ENCODE peak calls at places on chromosome 22, in eight cellular contexts. One of them, this sample, is unnamed.

GRCh38 chr22:21457023-21457787 is 10.0 kb upstream of the TMEM191C start:
- DNase-seq in HT-29: peak
- DNase-seq in activated CD8-positive, alpha-beta memory T cell treated with anti-CD3 and anti-CD28 coated beads for 1 hour: no peak
- DNase-seq in NCI-H1092: no peak
- DNase-seq in skeletal muscle cell: no peak
- DNase-seq in GM20000: no peak
- DNase-seq in activated T-helper 1 cell treated with anti-CD3 and anti-CD28 coated beads, Interleukin-12 subunit alpha, Interleukin-12 subunit beta, Interleukin-2, Interleukin-4 antibody, amounts not matched to agents 30 ng/mL and 10 ng/mL and 1 ng/mL, durations not matched to agents 14 hours and 24 hours and 36 hours: no peak
- DNase-seq in GM19239: no peak
- DNase-seq in this sample: no peak

GRCh38 chr22:32751065-32751739 is 50.3 kb upstream of the TIMP3 start:
- DNase-seq in HT-29: no peak
- DNase-seq in activated CD8-positive, alpha-beta memory T cell treated with anti-CD3 and anti-CD28 coated beads for 1 hour: no peak
- DNase-seq in NCI-H1092: no peak
- DNase-seq in skeletal muscle cell: no peak
- DNase-seq in GM20000: no peak
- DNase-seq in activated T-helper 1 cell treated with anti-CD3 and anti-CD28 coated beads, Interleukin-12 subunit alpha, Interleukin-12 subunit beta, Interleukin-2, Interleukin-4 antibody, amounts not matched to agents 30 ng/mL and 10 ng/mL and 1 ng/mL, durations not matched to agents 14 hours and 24 hours and 36 hours: no peak
- DNase-seq in GM19239: no peak
- DNase-seq in this sample: no peak

GRCh38 chr22:28075260-28075981 is 156.4 kb upstream of the PITPNB start:
- DNase-seq in HT-29: peak
- DNase-seq in activated CD8-positive, alpha-beta memory T cell treated with anti-CD3 and anti-CD28 coated beads for 1 hour: no peak
- DNase-seq in NCI-H1092: no peak
- DNase-seq in skeletal muscle cell: peak
- DNase-seq in GM20000: no peak
- DNase-seq in activated T-helper 1 cell treated with anti-CD3 and anti-CD28 coated beads, Interleukin-12 subunit alpha, Interleukin-12 subunit beta, Interleukin-2, Interleukin-4 antibody, amounts not matched to agents 30 ng/mL and 10 ng/mL and 1 ng/mL, durations not matched to agents 14 hours and 24 hours and 36 hours: no peak
- DNase-seq in GM19239: no peak
- DNase-seq in this sample: no peak

GRCh38 chr22:37794376-37794775 is 13.4 kb upstream of the GCAT start:
- DNase-seq in HT-29: no peak
- DNase-seq in activated CD8-positive, alpha-beta memory T cell treated with anti-CD3 and anti-CD28 coated beads for 1 hour: no peak
- DNase-seq in NCI-H1092: no peak
- DNase-seq in skeletal muscle cell: no peak
- DNase-seq in GM20000: no peak
- DNase-seq in activated T-helper 1 cell treated with anti-CD3 and anti-CD28 coated beads, Interleukin-12 subunit alpha, Interleukin-12 subunit beta, Interleukin-2, Interleukin-4 antibody, amounts not matched to agents 30 ng/mL and 10 ng/mL and 1 ng/mL, durations not matched to agents 14 hours and 24 hours and 36 hours: no peak
- DNase-seq in GM19239: no peak
- DNase-seq in this sample: no peak

GRCh38 chr22:42945736-42946135 is 69.2 kb downstream of the PACSIN2 start:
- DNase-seq in HT-29: no peak
- DNase-seq in activated CD8-positive, alpha-beta memory T cell treated with anti-CD3 and anti-CD28 coated beads for 1 hour: no peak
- DNase-seq in NCI-H1092: no peak
- DNase-seq in skeletal muscle cell: no peak
- DNase-seq in GM20000: no peak
- DNase-seq in activated T-helper 1 cell treated with anti-CD3 and anti-CD28 coated beads, Interleukin-12 subunit alpha, Interleukin-12 subunit beta, Interleukin-2, Interleukin-4 antibody, amounts not matched to agents 30 ng/mL and 10 ng/mL and 1 ng/mL, durations not matched to agents 14 hours and 24 hours and 36 hours: no peak
- DNase-seq in GM19239: no peak
- DNase-seq in this sample: no peak

GRCh38 chr22:30921108-30921507 is 47.5 kb downstream of the MORC2 start:
- DNase-seq in HT-29: no peak
- DNase-seq in activated CD8-positive, alpha-beta memory T cell treated with anti-CD3 and anti-CD28 coated beads for 1 hour: no peak
- DNase-seq in NCI-H1092: no peak
- DNase-seq in skeletal muscle cell: no peak
- DNase-seq in GM20000: no peak
- DNase-seq in activated T-helper 1 cell treated with anti-CD3 and anti-CD28 coated beads, Interleukin-12 subunit alpha, Interleukin-12 subunit beta, Interleukin-2, Interleukin-4 antibody, amounts not matched to agents 30 ng/mL and 10 ng/mL and 1 ng/mL, durations not matched to agents 14 hours and 24 hours and 36 hours: no peak
- DNase-seq in GM19239: no peak
- DNase-seq in this sample: no peak

GRCh38 chr22:19353363-19354131 is 62.0 kb upstream of the CLTCL1 start:
- DNase-seq in HT-29: no peak
- DNase-seq in activated CD8-positive, alpha-beta memory T cell treated with anti-CD3 and anti-CD28 coated beads for 1 hour: no peak
- DNase-seq in NCI-H1092: no peak
- DNase-seq in skeletal muscle cell: no peak
- DNase-seq in GM20000: no peak
- DNase-seq in activated T-helper 1 cell treated with anti-CD3 and anti-CD28 coated beads, Interleukin-12 subunit alpha, Interleukin-12 subunit beta, Interleukin-2, Interleukin-4 antibody, amounts not matched to agents 30 ng/mL and 10 ng/mL and 1 ng/mL, durations not matched to agents 14 hours and 24 hours and 36 hours: no peak
- DNase-seq in GM19239: no peak
- DNase-seq in this sample: no peak

GRCh38 chr22:38748487-38749136 is 7.2 kb downstream of the SUN2 start:
- DNase-seq in HT-29: no peak
- DNase-seq in activated CD8-positive, alpha-beta memory T cell treated with anti-CD3 and anti-CD28 coated beads for 1 hour: no peak
- DNase-seq in NCI-H1092: no peak
- DNase-seq in skeletal muscle cell: no peak
- DNase-seq in GM20000: no peak
- DNase-seq in activated T-helper 1 cell treated with anti-CD3 and anti-CD28 coated beads, Interleukin-12 subunit alpha, Interleukin-12 subunit beta, Interleukin-2, Interleukin-4 antibody, amounts not matched to agents 30 ng/mL and 10 ng/mL and 1 ng/mL, durations not matched to agents 14 hours and 24 hours and 36 hours: no peak
- DNase-seq in GM19239: no peak
- DNase-seq in this sample: no peak

GRCh38 chr22:25623310-25623734 is 58.8 kb downstream of the GRK3 start:
- DNase-seq in HT-29: no peak
- DNase-seq in activated CD8-positive, alpha-beta memory T cell treated with anti-CD3 and anti-CD28 coated beads for 1 hour: no peak
- DNase-seq in NCI-H1092: no peak
- DNase-seq in skeletal muscle cell: no peak
- DNase-seq in GM20000: peak
- DNase-seq in activated T-helper 1 cell treated with anti-CD3 and anti-CD28 coated beads, Interleukin-12 subunit alpha, Interleukin-12 subunit beta, Interleukin-2, Interleukin-4 antibody, amounts not matched to agents 30 ng/mL and 10 ng/mL and 1 ng/mL, durations not matched to agents 14 hours and 24 hours and 36 hours: no peak
- DNase-seq in GM19239: no peak
- DNase-seq in this sample: no peak

GRCh38 chr22:23219787-23220484 is 39.6 kb downstream of the BCR start:
- DNase-seq in HT-29: peak
- DNase-seq in activated CD8-positive, alpha-beta memory T cell treated with anti-CD3 and anti-CD28 coated beads for 1 hour: no peak
- DNase-seq in NCI-H1092: no peak
- DNase-seq in skeletal muscle cell: no peak
- DNase-seq in GM20000: peak
- DNase-seq in activated T-helper 1 cell treated with anti-CD3 and anti-CD28 coated beads, Interleukin-12 subunit alpha, Interleukin-12 subunit beta, Interleukin-2, Interleukin-4 antibody, amounts not matched to agents 30 ng/mL and 10 ng/mL and 1 ng/mL, durations not matched to agents 14 hours and 24 hours and 36 hours: peak
- DNase-seq in GM19239: peak
- DNase-seq in this sample: no peak

GRCh38 chr22:21015051-21016006 is at the start of gene P2RX6:
- DNase-seq in HT-29: no peak
- DNase-seq in activated CD8-positive, alpha-beta memory T cell treated with anti-CD3 and anti-CD28 coated beads for 1 hour: no peak
- DNase-seq in NCI-H1092: no peak
- DNase-seq in skeletal muscle cell: no peak
- DNase-seq in GM20000: no peak
- DNase-seq in activated T-helper 1 cell treated with anti-CD3 and anti-CD28 coated beads, Interleukin-12 subunit alpha, Interleukin-12 subunit beta, Interleukin-2, Interleukin-4 antibody, amounts not matched to agents 30 ng/mL and 10 ng/mL and 1 ng/mL, durations not matched to agents 14 hours and 24 hours and 36 hours: no peak
- DNase-seq in GM19239: no peak
- DNase-seq in this sample: no peak

GRCh38 chr22:36493690-36494110 is 12.3 kb upstream of the TXN2 start:
- DNase-seq in HT-29: no peak
- DNase-seq in activated CD8-positive, alpha-beta memory T cell treated with anti-CD3 and anti-CD28 coated beads for 1 hour: no peak
- DNase-seq in NCI-H1092: no peak
- DNase-seq in skeletal muscle cell: no peak
- DNase-seq in GM20000: peak
- DNase-seq in activated T-helper 1 cell treated with anti-CD3 and anti-CD28 coated beads, Interleukin-12 subunit alpha, Interleukin-12 subunit beta, Interleukin-2, Interleukin-4 antibody, amounts not matched to agents 30 ng/mL and 10 ng/mL and 1 ng/mL, durations not matched to agents 14 hours and 24 hours and 36 hours: no peak
- DNase-seq in GM19239: peak
- DNase-seq in this sample: no peak

GRCh38 chr22:37464181-37464580 is 22.0 kb downstream of the MFNG start:
- DNase-seq in HT-29: no peak
- DNase-seq in activated CD8-positive, alpha-beta memory T cell treated with anti-CD3 and anti-CD28 coated beads for 1 hour: no peak
- DNase-seq in NCI-H1092: no peak
- DNase-seq in skeletal muscle cell: no peak
- DNase-seq in GM20000: peak
- DNase-seq in activated T-helper 1 cell treated with anti-CD3 and anti-CD28 coated beads, Interleukin-12 subunit alpha, Interleukin-12 subunit beta, Interleukin-2, Interleukin-4 antibody, amounts not matched to agents 30 ng/mL and 10 ng/mL and 1 ng/mL, durations not matched to agents 14 hours and 24 hours and 36 hours: no peak
- DNase-seq in GM19239: peak
- DNase-seq in this sample: no peak

GRCh38 chr22:45703758-45704157 is 32.1 kb downstream of the ATXN10 start:
- DNase-seq in HT-29: no peak
- DNase-seq in activated CD8-positive, alpha-beta memory T cell treated with anti-CD3 and anti-CD28 coated beads for 1 hour: no peak
- DNase-seq in NCI-H1092: no peak
- DNase-seq in skeletal muscle cell: no peak
- DNase-seq in GM20000: no peak
- DNase-seq in activated T-helper 1 cell treated with anti-CD3 and anti-CD28 coated beads, Interleukin-12 subunit alpha, Interleukin-12 subunit beta, Interleukin-2, Interleukin-4 antibody, amounts not matched to agents 30 ng/mL and 10 ng/mL and 1 ng/mL, durations not matched to agents 14 hours and 24 hours and 36 hours: no peak
- DNase-seq in GM19239: no peak
- DNase-seq in this sample: no peak

GRCh38 chr22:28450109-28450508 is 229.5 kb downstream of the TTC28 start:
- DNase-seq in HT-29: no peak
- DNase-seq in activated CD8-positive, alpha-beta memory T cell treated with anti-CD3 and anti-CD28 coated beads for 1 hour: no peak
- DNase-seq in NCI-H1092: no peak
- DNase-seq in skeletal muscle cell: no peak
- DNase-seq in GM20000: no peak
- DNase-seq in activated T-helper 1 cell treated with anti-CD3 and anti-CD28 coated beads, Interleukin-12 subunit alpha, Interleukin-12 subunit beta, Interleukin-2, Interleukin-4 antibody, amounts not matched to agents 30 ng/mL and 10 ng/mL and 1 ng/mL, durations not matched to agents 14 hours and 24 hours and 36 hours: no peak
- DNase-seq in GM19239: no peak
- DNase-seq in this sample: no peak

GRCh38 chr22:37269930-37270678 is 12.2 kb upstream of the CYTH4 start:
- DNase-seq in HT-29: no peak
- DNase-seq in activated CD8-positive, alpha-beta memory T cell treated with anti-CD3 and anti-CD28 coated beads for 1 hour: no peak
- DNase-seq in NCI-H1092: no peak
- DNase-seq in skeletal muscle cell: no peak
- DNase-seq in GM20000: no peak
- DNase-seq in activated T-helper 1 cell treated with anti-CD3 and anti-CD28 coated beads, Interleukin-12 subunit alpha, Interleukin-12 subunit beta, Interleukin-2, Interleukin-4 antibody, amounts not matched to agents 30 ng/mL and 10 ng/mL and 1 ng/mL, durations not matched to agents 14 hours and 24 hours and 36 hours: no peak
- DNase-seq in GM19239: no peak
- DNase-seq in this sample: no peak

GRCh38 chr22:40463017-40463631 is 92.7 kb downstream of the SGSM3 start:
- DNase-seq in HT-29: no peak
- DNase-seq in activated CD8-positive, alpha-beta memory T cell treated with anti-CD3 and anti-CD28 coated beads for 1 hour: peak
- DNase-seq in NCI-H1092: no peak
- DNase-seq in skeletal muscle cell: no peak
- DNase-seq in GM20000: peak
- DNase-seq in activated T-helper 1 cell treated with anti-CD3 and anti-CD28 coated beads, Interleukin-12 subunit alpha, Interleukin-12 subunit beta, Interleukin-2, Interleukin-4 antibody, amounts not matched to agents 30 ng/mL and 10 ng/mL and 1 ng/mL, durations not matched to agents 14 hours and 24 hours and 36 hours: peak
- DNase-seq in GM19239: peak
- DNase-seq in this sample: no peak

GRCh38 chr22:49705631-49706352 is 121.9 kb downstream of the BRD1 start:
- DNase-seq in HT-29: no peak
- DNase-seq in activated CD8-positive, alpha-beta memory T cell treated with anti-CD3 and anti-CD28 coated beads for 1 hour: no peak
- DNase-seq in NCI-H1092: no peak
- DNase-seq in skeletal muscle cell: no peak
- DNase-seq in GM20000: no peak
- DNase-seq in activated T-helper 1 cell treated with anti-CD3 and anti-CD28 coated beads, Interleukin-12 subunit alpha, Interleukin-12 subunit beta, Interleukin-2, Interleukin-4 antibody, amounts not matched to agents 30 ng/mL and 10 ng/mL and 1 ng/mL, durations not matched to agents 14 hours and 24 hours and 36 hours: no peak
- DNase-seq in GM19239: no peak
- DNase-seq in this sample: no peak

GRCh38 chr22:20569059-20570058 is 61.9 kb downstream of the MED15 start:
- DNase-seq in HT-29: peak
- DNase-seq in activated CD8-positive, alpha-beta memory T cell treated with anti-CD3 and anti-CD28 coated beads for 1 hour: peak
- DNase-seq in NCI-H1092: no peak
- DNase-seq in skeletal muscle cell: peak
- DNase-seq in GM20000: no peak
- DNase-seq in activated T-helper 1 cell treated with anti-CD3 and anti-CD28 coated beads, Interleukin-12 subunit alpha, Interleukin-12 subunit beta, Interleukin-2, Interleukin-4 antibody, amounts not matched to agents 30 ng/mL and 10 ng/mL and 1 ng/mL, durations not matched to agents 14 hours and 24 hours and 36 hours: peak
- DNase-seq in GM19239: no peak
- DNase-seq in this sample: peak

GRCh38 chr22:32650553-32651345 is 150.8 kb upstream of the TIMP3 start:
- DNase-seq in HT-29: no peak
- DNase-seq in activated CD8-positive, alpha-beta memory T cell treated with anti-CD3 and anti-CD28 coated beads for 1 hour: no peak
- DNase-seq in NCI-H1092: no peak
- DNase-seq in skeletal muscle cell: no peak
- DNase-seq in GM20000: no peak
- DNase-seq in activated T-helper 1 cell treated with anti-CD3 and anti-CD28 coated beads, Interleukin-12 subunit alpha, Interleukin-12 subunit beta, Interleukin-2, Interleukin-4 antibody, amounts not matched to agents 30 ng/mL and 10 ng/mL and 1 ng/mL, durations not matched to agents 14 hours and 24 hours and 36 hours: no peak
- DNase-seq in GM19239: no peak
- DNase-seq in this sample: no peak